ENCODE peak calls at places on chromosomes 3 and 15, in four cellular contexts. T, Y, Q and W are unnamed samples.

GRCh38 chr3:49553320-49553689 is 972 bp upstream of the BSN start:
- DNase-seq in T (peak; percentile 72), Y (no peak), Q (no peak), W (no peak)

GRCh38 chr3:21738283-21738682 is 12.7 kb downstream of the ZNF385D start:
- DNase-seq in T (no peak), Y (no peak), Q (no peak), W (no peak)

GRCh38 chr3:54307616-54308180 is 185.3 kb downstream of the CACNA2D3 start:
- DNase-seq in T (no peak), Y (no peak), Q (no peak), W (no peak)

GRCh38 chr3:67377299-67377698 is 277.1 kb downstream of the SUCLG2 start:
- DNase-seq in T (peak; percentile 8), Y (no peak), Q (no peak), W (no peak)

GRCh38 chr3:151838574-151839312 is 24.8 kb downstream of the AADAC start:
- DNase-seq in T (peak; percentile 93), Y (peak; percentile 72), Q (peak; percentile 66), W (no peak)

GRCh38 chr3:52442409-52443267 is 2.3 kb downstream of the SEMA3G start:
- DNase-seq in T (no peak), Y (no peak), Q (no peak), W (no peak)

GRCh38 chr3:171541181-171541580 is 81.0 kb upstream of the TNIK start:
- DNase-seq in T (no peak), Y (no peak), Q (no peak), W (no peak)

GRCh38 chr3:169953462-169954141 is 13.0 kb upstream of the SEC62 start:
- DNase-seq in T (no peak), Y (no peak), Q (no peak), W (no peak)

GRCh38 chr3:128572644-128573105 is 77.9 kb downstream of the RPN1 start:
- DNase-seq in T (no peak), Y (peak; percentile 11), Q (no peak), W (no peak)

GRCh38 chr15:63186065-63186464 is 3.3 kb upstream of the RAB8B start:
- DNase-seq in T (peak; percentile 78), Y (no peak), Q (no peak), W (no peak)

GRCh38 chr15:33101036-33101435 is 93.5 kb downstream of the FMN1 start:
- DNase-seq in T (no peak), Y (no peak), Q (no peak), W (no peak)

GRCh38 chr15:48674876-48675275 is 29.4 kb upstream of the FBN1 start:
- DNase-seq in T (peak; percentile 76), Y (no peak), Q (no peak), W (no peak)

GRCh38 chr3:189307963-189308362 is 136.2 kb downstream of the TPRG1 start:
- DNase-seq in T (no peak), Y (no peak), Q (no peak), W (no peak)

GRCh38 chr15:58065011-58065444 is 483 bp downstream of the ALDH1A2 start:
- DNase-seq in T (no peak), Y (no peak), Q (no peak), W (peak; percentile 16)

GRCh38 chr3:54146383-54147239 is 24.3 kb downstream of the CACNA2D3 start:
- DNase-seq in T (peak; percentile 44), Y (peak; percentile 38), Q (no peak), W (peak; percentile 85)

GRCh38 chr3:36393563-36393962 is 13.3 kb downstream of the STAC start:
- DNase-seq in T (peak; percentile 60), Y (no peak), Q (no peak), W (no peak)

GRCh38 chr3:34008191-34008590 is 209.8 kb downstream of the PDCD6IP start:
- DNase-seq in T (peak; percentile 53), Y (no peak), Q (no peak), W (no peak)

DNA sequence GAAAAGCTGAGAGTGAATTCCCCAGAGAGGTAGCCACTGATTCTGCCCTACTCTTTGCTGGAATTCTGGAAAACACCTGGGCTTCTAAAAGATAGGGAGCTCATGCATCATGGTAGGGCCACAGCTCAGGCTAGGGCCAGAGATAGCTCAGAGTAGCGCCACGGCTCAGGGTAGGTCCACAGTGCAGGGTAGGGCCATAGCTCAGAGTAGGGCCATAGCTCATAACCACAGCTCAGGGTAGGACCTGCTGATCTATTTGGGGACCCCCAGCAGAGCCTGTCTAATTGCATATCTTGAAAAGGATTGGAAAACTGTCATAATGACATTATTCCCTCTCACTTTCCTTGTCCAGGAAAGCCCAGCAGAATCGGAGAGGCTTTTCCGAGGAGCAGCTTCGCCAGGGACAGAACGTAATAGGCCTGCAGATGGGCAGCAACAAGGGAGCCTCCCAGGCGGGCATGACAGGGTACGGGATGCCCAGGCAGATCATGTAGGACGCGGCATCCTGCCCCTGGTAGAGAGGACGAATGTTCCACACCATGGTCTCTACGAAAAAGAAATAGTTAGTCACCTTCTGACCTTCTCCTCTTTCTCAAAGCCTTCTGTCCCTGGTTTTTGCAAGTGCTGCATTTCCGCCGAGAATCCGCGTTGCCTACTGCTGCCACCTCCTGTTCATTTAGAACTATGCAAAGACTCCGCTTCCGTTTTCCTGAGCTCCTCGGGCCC is 14.5 kb downstream of the TAGLN3 start:
- DNase-seq in T (peak; percentile 91), Y (peak; percentile 85), Q (peak; percentile 67), W (peak; percentile 79)
- H3K4me3 ChIP-seq in T (peak overlapping the region; percentile 35), Y (no peak overlapping the region), Q (no peak overlapping the region), W (peak overlapping the region; percentile 13)

GRCh38 chr15:88622605-88622975 is 1.4 kb downstream of the AEN start:
- DNase-seq in T (no peak), Y (no peak), Q (no peak), W (no peak)

GRCh38 chr15:88623061-88623460 is 1.9 kb downstream of the AEN start:
- DNase-seq in T (peak; percentile 96), Y (no peak), Q (peak; percentile 51), W (no peak)

GRCh38 chr15:88623632-88624031 is 2.5 kb downstream of the AEN start:
- DNase-seq in T (no peak), Y (no peak), Q (no peak), W (no peak)

GRCh38 chr15:88624971-88625290 is 3.8 kb downstream of the AEN start:
- DNase-seq in T (peak; percentile 33), Y (no peak), Q (no peak), W (no peak)

GRCh38 chr15:88624156-88624970 is 3.2 kb downstream of the AEN start:
- DNase-seq in T (peak; percentile 66), Y (peak; percentile 79), Q (no peak), W (no peak)
- H3K4me3 ChIP-seq in T (peak overlapping the region; percentile 61), Y (peak overlapping the region; percentile 99), Q (peak overlapping the region; percentile 92), W (peak overlapping the region; percentile 27)

GRCh38 chr3:156750191-156750873 is 75.8 kb upstream of the LEKR1 start:
- DNase-seq in T (peak; percentile 76), Y (no peak), Q (no peak), W (no peak)
- H3K4me3 ChIP-seq in T (peak overlapping the region; percentile 69), Y (no peak overlapping the region), Q (peak overlapping the region; percentile 2), W (no peak overlapping the region)

DNA sequence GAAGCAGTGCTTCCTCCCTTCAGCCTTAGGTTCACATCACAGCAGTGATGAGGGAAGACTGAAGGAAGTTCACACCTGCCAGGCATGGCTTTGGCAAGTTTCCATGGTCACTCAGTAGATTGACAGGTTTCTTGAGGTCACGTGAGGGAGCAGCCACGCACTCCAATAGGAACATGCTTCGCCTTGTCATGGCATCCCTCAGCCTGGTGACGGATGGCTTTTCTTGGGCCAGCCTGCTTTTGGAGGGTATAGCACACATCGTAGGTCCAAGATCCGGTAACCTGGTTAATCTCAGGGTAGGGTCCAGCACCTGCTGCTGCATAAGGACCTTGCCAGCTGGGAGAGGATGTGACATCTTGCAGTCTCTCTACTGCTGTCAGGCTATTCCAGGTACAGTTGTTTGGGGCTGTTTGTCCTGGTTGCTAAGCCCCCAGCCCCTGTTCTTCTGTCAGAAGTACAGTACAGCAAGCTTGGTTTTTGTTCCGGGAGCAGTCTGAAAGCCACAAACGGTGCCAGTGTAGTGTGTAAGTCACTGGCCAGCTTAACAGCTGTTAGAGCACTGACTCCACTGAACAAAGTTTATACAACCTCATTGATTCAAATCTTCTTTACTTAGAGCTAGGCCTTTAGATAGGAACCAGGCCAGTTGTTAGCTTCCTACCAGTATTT is 42.3 kb downstream of the PSMD6 start:
- DNase-seq in T (no peak), Y (no peak), Q (no peak), W (no peak)
- H3K4me3 ChIP-seq in T (no peak overlapping the region), Y (no peak overlapping the region), Q (no peak overlapping the region), W (no peak overlapping the region)

GRCh38 chr3:72085036-72085435 is 300.1 kb upstream of the PROK2 start:
- DNase-seq in T (no peak), Y (no peak), Q (no peak), W (no peak)

GRCh38 chr3:72088486-72089025 is 303.6 kb upstream of the PROK2 start:
- DNase-seq in T (no peak), Y (no peak), Q (no peak), W (no peak)

GRCh38 chr3:72087420-72087819 is 302.5 kb upstream of the PROK2 start:
- DNase-seq in T (no peak), Y (no peak), Q (no peak), W (no peak)

GRCh38 chr3:72086051-72086711 is 301.2 kb upstream of the PROK2 start:
- DNase-seq in T (peak; percentile 58), Y (no peak), Q (no peak), W (no peak)

DNA sequence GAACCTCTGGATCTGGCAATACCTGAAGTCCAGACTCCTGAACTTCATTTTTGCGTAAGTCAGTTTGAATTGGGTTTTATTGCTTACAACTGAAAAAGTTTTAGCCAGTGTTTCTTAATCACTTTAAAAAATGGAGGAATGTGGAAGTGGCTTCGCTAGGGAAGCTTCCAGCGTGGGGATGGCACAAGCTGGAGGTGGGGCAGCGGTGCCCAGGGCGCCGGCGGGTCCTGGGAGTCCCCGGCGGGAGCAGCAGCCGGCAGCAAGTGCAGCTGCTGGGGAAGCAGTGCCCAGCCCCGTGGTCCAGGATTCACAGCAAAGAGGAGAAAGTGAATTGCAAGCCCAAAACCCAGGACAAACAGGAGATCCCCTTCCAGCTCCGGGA is 301.8 kb upstream of the PROK2 start:
- DNase-seq in T (no peak), Y (no peak), Q (no peak), W (no peak)
- H3K4me3 ChIP-seq in T (no peak overlapping the region), Y (no peak overlapping the region), Q (no peak overlapping the region), W (no peak overlapping the region)

GRCh38 chr15:73751896-73752816 is 995 bp downstream of the INSYN1 start:
- DNase-seq in T (peak; percentile 45), Y (no peak), Q (no peak), W (no peak)

GRCh38 chr15:73754461-73754860 is 1.3 kb upstream of the INSYN1 start:
- DNase-seq in T (peak; percentile 25), Y (no peak), Q (no peak), W (no peak)

GRCh38 chr15:73751481-73751880 is 1.7 kb downstream of the INSYN1 start:
- DNase-seq in T (no peak), Y (no peak), Q (no peak), W (no peak)

GRCh38 chr15:73753250-73754130 is at the start of gene INSYN1:
- DNase-seq in T (peak; percentile 82), Y (no peak), Q (no peak), W (peak; percentile 67)

GRCh38 chr15:73752817-73753214 is 335 bp downstream of the INSYN1 start:
- DNase-seq in T (peak; percentile 61), Y (no peak), Q (no peak), W (no peak)
- H3K4me3 ChIP-seq in T (peak overlapping the region; percentile 73), Y (no peak overlapping the region), Q (peak overlapping the region; percentile 13), W (peak overlapping the region; percentile 69)

DNA sequence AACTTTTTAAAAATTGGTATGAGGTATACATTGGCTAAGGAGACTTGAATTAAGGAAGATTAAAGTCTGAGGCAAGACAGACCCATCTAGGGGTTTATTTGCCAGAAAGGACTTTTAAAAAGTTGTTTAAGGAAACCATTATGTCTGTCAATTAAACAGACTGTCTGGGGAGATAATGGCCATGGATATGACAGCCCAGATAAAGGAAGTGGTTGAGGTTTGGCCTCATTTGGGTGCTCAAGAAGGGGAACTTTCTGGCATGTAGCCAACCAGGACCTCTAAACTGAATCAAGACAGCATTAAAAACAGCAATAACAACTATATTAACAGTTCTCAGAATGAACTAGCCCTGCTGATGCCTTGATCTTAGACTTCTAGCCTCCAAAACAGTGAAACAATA is 9.9 kb upstream of the CD200R1L start:
- DNase-seq in T (no peak), Y (no peak), Q (no peak), W (no peak)
- H3K4me3 ChIP-seq in T (no peak overlapping the region), Y (no peak overlapping the region), Q (no peak overlapping the region), W (no peak overlapping the region)